ENCODE peak calls at places on chromosomes 12 and 14, in six cellular contexts. K, A, O, P, B and G are unnamed samples. For H3K9me3, the result is how much of the 10 kb centered on the place peaks cover.

GRCh38 chr14:63496837-63497400 is 46.3 kb downstream of the PPP2R5E start:
- DNase-seq in P (peak), K (no peak), A (no peak), B (no peak), O (no peak), G (no peak)

GRCh38 chr12:48932878-48933277 is 7.6 kb upstream of the FKBP11 start:
- DNase-seq in A (no peak), B (no peak), P (no peak), K (no peak), O (no peak), G (peak)

GRCh38 chr12:68956466-68956865 is 23.5 kb upstream of the CPM start:
- DNase-seq in B (no peak), P (no peak), O (no peak), K (no peak), A (no peak), G (no peak)

GRCh38 chr12:93370947-93371346 is 6.8 kb upstream of the NUDT4 start:
- DNase-seq in O (no peak), A (no peak), P (no peak), K (no peak), B (no peak), G (no peak)

GRCh38 chr12:62128186-62128965 is 131.8 kb upstream of the USP15 start:
- DNase-seq in O (no peak), K (no peak), P (no peak), A (no peak), B (no peak), G (no peak)

GRCh38 chr14:46399049-46399448 is 252.5 kb downstream of the RPL10L start:
- DNase-seq in A (no peak), K (no peak), O (no peak), B (no peak), P (no peak), G (no peak)

GRCh38 chr14:104224516-104225281 is 86.3 kb downstream of the KIF26A start:
- DNase-seq in B (no peak), P (peak), O (peak), A (peak), K (no peak), G (no peak)

GRCh38 chr12:12474931-12475485 is 87.7 kb downstream of the DUSP16 start:
- DNase-seq in B (no peak), K (no peak), O (no peak), P (no peak), A (no peak), G (no peak)

GRCh38 chr12:95484524-95484923 is 10.6 kb downstream of the METAP2 start:
- DNase-seq in P (no peak), B (no peak), O (no peak), A (no peak), K (no peak), G (no peak)

GRCh38 chr14:69612759-69613145 is 1.4 kb downstream of the SUSD6 start:
- DNase-seq in K (no peak), A (no peak), B (no peak), P (no peak), O (no peak), G (no peak)

GRCh38 chr12:121719926-121720414 is 7.4 kb downstream of the TMEM120B start:
- DNase-seq in A (no peak), B (peak), K (no peak), P (no peak), O (no peak), G (no peak)

GRCh38 chr12:13181375-13182070 is 15.0 kb upstream of the EMP1 start:
- DNase-seq in O (no peak), A (no peak), K (no peak), B (no peak), P (no peak), G (no peak)

GRCh38 chr14:75293920-75294648 is 15.5 kb downstream of the FOS start:
- DNase-seq in O (peak), B (peak), A (peak), P (peak), K (peak), G (peak)
- TF ChIP-seq POLR2A in O (peak), B (no peak), A (peak), P (peak), K (peak), G (peak)

DNA sequence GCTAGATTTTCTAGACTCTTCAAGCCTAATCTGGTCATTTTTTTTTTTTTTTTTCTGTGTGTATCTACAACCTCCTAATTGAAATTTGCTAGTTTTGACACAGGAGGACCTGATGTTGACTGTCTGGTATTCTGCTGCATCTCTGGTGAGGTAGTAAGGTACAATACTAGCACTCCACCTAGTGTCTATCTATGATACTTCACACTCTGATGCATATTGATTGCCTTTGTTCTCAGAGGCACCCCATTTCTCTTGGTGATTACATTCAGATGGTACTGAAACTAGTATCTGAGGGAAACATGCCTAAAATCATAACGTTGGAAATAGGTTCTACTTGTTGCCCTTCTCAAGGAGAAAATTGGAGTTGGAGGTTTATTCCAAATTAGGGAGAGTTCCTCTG is 930.5 kb upstream of the NOVA1 start:
- DNase-seq in A (no peak), P (no peak), K (no peak), O (no peak), B (no peak), G (no peak)
- H3K9me3 ChIP-seq in A (under half), P (under half), K (under half), O (under half), B (under half), G (under half)

GRCh38 chr14:95394981-95395737 is 75.5 kb upstream of the CLMN start:
- DNase-seq in P (no peak), A (no peak), B (no peak), K (no peak), O (no peak), G (peak)

GRCh38 chr14:95394297-95394891 is 74.7 kb upstream of the CLMN start:
- DNase-seq in K (no peak), P (no peak), O (no peak), A (no peak), B (no peak), G (no peak)

GRCh38 chr14:95396221-95396620 is 76.5 kb upstream of the CLMN start:
- DNase-seq in B (no peak), A (no peak), P (no peak), K (no peak), O (no peak), G (no peak)

GRCh38 chr14:95389471-95390011 is 69.8 kb upstream of the CLMN start:
- DNase-seq in A (peak), O (peak), B (peak), K (no peak), P (peak), G (peak)

DNA sequence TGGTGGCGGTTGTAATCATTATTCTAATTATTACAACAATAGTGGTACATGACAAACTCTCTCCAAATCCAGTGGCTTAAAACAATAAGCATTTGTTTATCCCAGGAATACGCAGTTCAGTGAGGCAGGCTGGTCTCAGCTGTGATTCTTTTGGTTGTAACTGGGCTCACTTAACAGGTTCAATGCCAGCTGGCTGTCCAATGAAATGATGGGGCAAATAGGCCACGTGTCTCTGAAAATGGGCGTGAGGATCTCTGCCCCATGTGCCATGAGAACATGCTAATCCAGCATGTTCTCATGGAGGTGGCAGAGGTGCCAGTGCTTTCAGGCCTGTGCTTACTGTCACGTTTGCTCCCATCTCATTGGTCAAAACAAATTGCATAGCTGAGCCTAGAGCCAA is 73.1 kb upstream of the CLMN start:
- DNase-seq in O (no peak), A (no peak), P (no peak), B (no peak), K (no peak), G (no peak)
- TF ChIP-seq POLR2A in O (no peak), A (no peak), P (no peak), B (no peak), K (no peak), G (no peak)

GRCh38 chr14:92981726-92982125 is 58.8 kb downstream of the CHGA start:
- DNase-seq in O (no peak), K (no peak), P (no peak), B (no peak), A (no peak), G (no peak)
- H3K9me3 ChIP-seq in O (under half), K (under half), P (under half), B (under half), A (under half), G (under half)

DNA sequence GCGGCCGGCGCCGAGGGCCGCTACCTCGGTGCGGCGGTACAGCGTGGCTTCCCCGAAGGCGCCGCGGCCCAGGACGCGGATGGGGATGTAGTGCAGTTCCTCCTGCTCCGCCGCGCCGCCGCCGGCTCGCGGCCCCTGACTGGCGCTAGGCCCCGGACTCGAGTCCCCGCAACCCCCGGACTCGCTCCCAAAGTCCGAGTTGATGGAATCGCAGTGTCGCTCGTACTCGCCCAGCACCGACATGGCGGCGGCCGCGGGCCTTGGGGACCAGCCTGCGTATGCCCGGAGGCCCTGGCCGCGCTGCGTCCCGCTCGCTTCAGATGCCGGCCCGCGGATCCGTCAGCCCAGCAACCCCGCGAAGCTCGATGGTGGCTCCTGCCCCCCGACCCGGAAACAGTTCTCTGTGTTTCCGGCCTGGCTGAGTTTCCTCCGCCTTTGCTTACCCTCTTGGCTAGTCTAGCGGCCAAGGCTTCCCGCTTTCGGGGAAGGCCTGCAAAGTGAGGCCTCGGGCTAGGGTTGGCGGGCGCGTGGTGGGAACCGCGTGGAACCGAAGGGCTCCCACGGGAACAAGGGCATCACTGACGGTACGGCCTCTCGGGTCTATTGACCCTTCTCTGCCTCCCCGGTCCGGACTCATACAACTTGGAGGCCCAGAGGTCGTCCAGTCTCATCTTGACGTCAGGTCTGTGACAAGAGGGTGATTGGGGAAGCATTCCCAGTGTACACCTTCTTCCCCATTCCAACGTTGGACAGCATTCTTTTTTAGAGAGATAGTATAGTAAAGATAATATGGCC is at the start of gene NEK9:
- DNase-seq in B (peak), O (peak), A (peak), K (peak), P (peak), G (peak)
- TF ChIP-seq POLR2A in B (peak), O (peak), A (peak), K (peak), P (peak), G (peak)